ENCODE peak calls at places on chromosome 6, in nine cellular contexts. One of them, this sample, is unnamed.

GRCh38 chr6:10315034-10315433 is 99.8 kb downstream of the TFAP2A start:
- DNase-seq in foreskin keratinocyte: no peak
- DNase-seq in H9: peak
- DNase-seq in mammary epithelial cell: no peak
- DNase-seq in dorsolateral prefrontal cortex: no peak
- DNase-seq in substantia nigra: no peak
- DNase-seq in ovary: no peak
- DNase-seq in RWPE1: no peak
- DNase-seq in AG04450: no peak
- DNase-seq in this sample: no peak

GRCh38 chr6:88587158-88587537 is 376.3 kb downstream of the RNGTT start:
- DNase-seq in foreskin keratinocyte: no peak
- DNase-seq in AG04450: no peak
- DNase-seq in substantia nigra: no peak
- DNase-seq in dorsolateral prefrontal cortex: no peak
- DNase-seq in RWPE1: no peak
- DNase-seq in ovary: no peak
- DNase-seq in mammary epithelial cell: no peak
- DNase-seq in H9: no peak
- DNase-seq in this sample: no peak

GRCh38 chr6:154319231-154319858 is 37.3 kb downstream of the IPCEF1 start:
- DNase-seq in substantia nigra: no peak
- DNase-seq in dorsolateral prefrontal cortex: no peak
- DNase-seq in ovary: no peak
- DNase-seq in AG04450: peak
- DNase-seq in RWPE1: no peak
- DNase-seq in foreskin keratinocyte: no peak
- DNase-seq in mammary epithelial cell: no peak
- DNase-seq in H9: no peak
- DNase-seq in this sample: no peak

GRCh38 chr6:33722103-33722646 is 10.7 kb upstream of the UQCC2 start:
- DNase-seq in RWPE1: no peak
- DNase-seq in substantia nigra: no peak
- DNase-seq in dorsolateral prefrontal cortex: no peak
- DNase-seq in mammary epithelial cell: no peak
- DNase-seq in AG04450: no peak
- DNase-seq in ovary: no peak
- DNase-seq in H9: no peak
- DNase-seq in foreskin keratinocyte: no peak
- DNase-seq in this sample: no peak

GRCh38 chr6:81465859-81466258 is 286.6 kb downstream of the TENT5A start:
- DNase-seq in substantia nigra: no peak
- DNase-seq in RWPE1: no peak
- DNase-seq in dorsolateral prefrontal cortex: no peak
- DNase-seq in mammary epithelial cell: peak
- DNase-seq in ovary: no peak
- DNase-seq in foreskin keratinocyte: peak
- DNase-seq in H9: no peak
- DNase-seq in AG04450: no peak
- DNase-seq in this sample: no peak

GRCh38 chr6:100719883-100720682 is 161.0 kb downstream of the ASCC3 start:
- DNase-seq in substantia nigra: no peak
- DNase-seq in ovary: no peak
- DNase-seq in AG04450: no peak
- DNase-seq in H9: no peak
- DNase-seq in mammary epithelial cell: peak
- DNase-seq in RWPE1: peak
- DNase-seq in foreskin keratinocyte: peak
- DNase-seq in dorsolateral prefrontal cortex: no peak
- DNase-seq in this sample: no peak

GRCh38 chr6:4776967-4777925 is 1.0 kb downstream of the CDYL start:
- DNase-seq in substantia nigra: no peak
- DNase-seq in ovary: no peak
- DNase-seq in RWPE1: no peak
- DNase-seq in foreskin keratinocyte: peak
- DNase-seq in AG04450: no peak
- DNase-seq in H9: no peak
- DNase-seq in mammary epithelial cell: peak
- DNase-seq in dorsolateral prefrontal cortex: no peak
- DNase-seq in this sample: no peak

GRCh38 chr6:121442591-121442990 is 7.1 kb downstream of the GJA1 start:
- DNase-seq in ovary: no peak
- DNase-seq in mammary epithelial cell: no peak
- DNase-seq in H9: no peak
- DNase-seq in foreskin keratinocyte: no peak
- DNase-seq in RWPE1: no peak
- DNase-seq in dorsolateral prefrontal cortex: no peak
- DNase-seq in substantia nigra: no peak
- DNase-seq in AG04450: no peak
- DNase-seq in this sample: no peak

GRCh38 chr6:107812370-107812769 is 11.7 kb downstream of the SCML4 start:
- DNase-seq in dorsolateral prefrontal cortex: no peak
- DNase-seq in ovary: no peak
- DNase-seq in foreskin keratinocyte: no peak
- DNase-seq in substantia nigra: no peak
- DNase-seq in AG04450: no peak
- DNase-seq in mammary epithelial cell: no peak
- DNase-seq in RWPE1: no peak
- DNase-seq in H9: no peak
- DNase-seq in this sample: peak

GRCh38 chr6:75932067-75932466 is 140.4 kb downstream of the IMPG1 start:
- DNase-seq in AG04450: no peak
- DNase-seq in mammary epithelial cell: no peak
- DNase-seq in foreskin keratinocyte: no peak
- DNase-seq in H9: peak
- DNase-seq in RWPE1: peak
- DNase-seq in ovary: no peak
- DNase-seq in dorsolateral prefrontal cortex: no peak
- DNase-seq in substantia nigra: no peak
- DNase-seq in this sample: no peak

DNA sequence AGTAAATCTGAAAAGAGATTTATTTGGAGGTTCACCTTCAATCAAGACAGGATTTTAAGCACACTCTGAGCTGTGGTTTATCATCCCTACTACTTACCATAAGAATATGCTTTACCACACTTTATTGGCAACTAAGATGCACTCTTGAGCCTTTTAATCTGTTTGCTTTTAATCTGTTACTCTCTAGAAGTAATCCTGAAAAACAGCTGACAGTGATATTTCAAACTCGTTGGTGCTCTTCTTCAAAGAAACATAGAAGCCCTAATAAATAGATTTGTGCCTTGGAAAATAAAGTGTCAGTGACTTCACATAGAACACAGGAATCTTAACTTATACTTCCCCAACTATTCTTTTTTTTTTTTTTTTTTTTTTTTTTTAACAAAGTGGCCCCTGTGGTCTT is 102.9 kb downstream of the HIVEP1 start:
- DNase-seq in substantia nigra: no peak
- DNase-seq in dorsolateral prefrontal cortex: no peak
- DNase-seq in mammary epithelial cell: no peak
- DNase-seq in AG04450: no peak
- DNase-seq in ovary: no peak
- DNase-seq in foreskin keratinocyte: no peak
- DNase-seq in RWPE1: no peak
- DNase-seq in H9: no peak
- DNase-seq in this sample: no peak
- H3K27ac ChIP-seq in substantia nigra: no peak
- H3K27ac ChIP-seq in dorsolateral prefrontal cortex: no peak
- H3K27ac ChIP-seq in mammary epithelial cell: no peak
- H3K27ac ChIP-seq in AG04450: no peak
- H3K27ac ChIP-seq in ovary: no peak
- H3K27ac ChIP-seq in foreskin keratinocyte: no peak
- H3K27ac ChIP-seq in RWPE1: no peak
- H3K27ac ChIP-seq in H9: no peak
- H3K27ac ChIP-seq in this sample: no peak

DNA sequence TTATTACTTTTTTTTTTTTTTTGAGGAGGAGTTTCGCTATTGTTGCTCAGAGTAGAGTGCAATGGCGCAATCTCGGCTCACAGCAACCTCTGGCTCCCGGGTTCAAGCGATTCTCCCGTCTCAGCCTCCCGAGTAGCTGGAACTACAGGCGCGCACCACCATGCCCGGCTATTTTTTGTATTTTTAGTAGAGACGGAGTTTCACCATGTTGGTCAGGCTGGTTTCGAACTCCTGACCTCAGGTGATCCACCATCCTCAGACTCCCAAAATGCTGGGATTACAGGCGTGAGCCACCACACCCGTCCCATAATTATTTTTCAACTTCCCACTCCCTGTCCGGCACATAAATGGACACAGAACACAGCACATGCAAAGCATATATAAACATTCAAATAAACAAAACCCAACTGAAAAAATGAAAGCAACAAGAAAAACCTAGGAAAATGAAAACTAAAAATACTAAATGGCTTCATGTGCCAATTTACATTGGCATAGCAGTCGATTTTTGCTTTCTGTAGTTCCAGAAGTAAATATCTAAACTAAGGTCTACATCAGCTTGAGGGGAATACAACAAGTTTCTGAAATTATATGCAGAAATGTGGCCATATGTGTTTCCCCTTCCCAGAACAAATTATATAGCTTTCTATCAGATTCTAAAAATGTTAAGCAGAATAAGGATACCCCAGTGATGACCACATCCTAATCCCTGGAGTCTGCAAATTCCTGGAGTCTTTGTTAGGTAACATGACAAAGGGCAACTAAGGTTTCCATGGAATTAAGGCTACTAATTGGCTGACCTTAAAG is 113.9 kb downstream of the HFE start:
- DNase-seq in AG04450: no peak
- DNase-seq in dorsolateral prefrontal cortex: no peak
- DNase-seq in foreskin keratinocyte: no peak
- DNase-seq in H9: no peak
- DNase-seq in RWPE1: no peak
- DNase-seq in mammary epithelial cell: no peak
- DNase-seq in substantia nigra: no peak
- DNase-seq in ovary: no peak
- DNase-seq in this sample: no peak
- H3K27ac ChIP-seq in AG04450: no peak
- H3K27ac ChIP-seq in dorsolateral prefrontal cortex: no peak
- H3K27ac ChIP-seq in foreskin keratinocyte: no peak
- H3K27ac ChIP-seq in H9: no peak
- H3K27ac ChIP-seq in RWPE1: peak
- H3K27ac ChIP-seq in mammary epithelial cell: no peak
- H3K27ac ChIP-seq in substantia nigra: no peak
- H3K27ac ChIP-seq in ovary: no peak
- H3K27ac ChIP-seq in this sample: no peak

GRCh38 chr6:29631209-29631810 is 1.7 kb downstream of the GABBR1 start:
- DNase-seq in AG04450: no peak
- DNase-seq in substantia nigra: no peak
- DNase-seq in mammary epithelial cell: no peak
- DNase-seq in foreskin keratinocyte: no peak
- DNase-seq in RWPE1: no peak
- DNase-seq in H9: peak
- DNase-seq in ovary: peak
- DNase-seq in dorsolateral prefrontal cortex: no peak
- DNase-seq in this sample: no peak

GRCh38 chr6:29626948-29627761 is 5.8 kb downstream of the GABBR1 start:
- DNase-seq in H9: no peak
- DNase-seq in RWPE1: no peak
- DNase-seq in ovary: no peak
- DNase-seq in foreskin keratinocyte: no peak
- DNase-seq in mammary epithelial cell: no peak
- DNase-seq in substantia nigra: no peak
- DNase-seq in AG04450: no peak
- DNase-seq in dorsolateral prefrontal cortex: no peak
- DNase-seq in this sample: no peak

GRCh38 chr6:29627762-29628418 is 5.1 kb downstream of the GABBR1 start:
- DNase-seq in H9: peak
- DNase-seq in AG04450: peak
- DNase-seq in dorsolateral prefrontal cortex: peak
- DNase-seq in RWPE1: peak
- DNase-seq in mammary epithelial cell: no peak
- DNase-seq in substantia nigra: peak
- DNase-seq in ovary: peak
- DNase-seq in foreskin keratinocyte: no peak
- DNase-seq in this sample: peak

GRCh38 chr6:29629571-29629970 is 3.4 kb downstream of the GABBR1 start:
- DNase-seq in substantia nigra: no peak
- DNase-seq in dorsolateral prefrontal cortex: no peak
- DNase-seq in mammary epithelial cell: no peak
- DNase-seq in ovary: no peak
- DNase-seq in AG04450: no peak
- DNase-seq in H9: no peak
- DNase-seq in foreskin keratinocyte: no peak
- DNase-seq in RWPE1: no peak
- DNase-seq in this sample: no peak

DNA sequence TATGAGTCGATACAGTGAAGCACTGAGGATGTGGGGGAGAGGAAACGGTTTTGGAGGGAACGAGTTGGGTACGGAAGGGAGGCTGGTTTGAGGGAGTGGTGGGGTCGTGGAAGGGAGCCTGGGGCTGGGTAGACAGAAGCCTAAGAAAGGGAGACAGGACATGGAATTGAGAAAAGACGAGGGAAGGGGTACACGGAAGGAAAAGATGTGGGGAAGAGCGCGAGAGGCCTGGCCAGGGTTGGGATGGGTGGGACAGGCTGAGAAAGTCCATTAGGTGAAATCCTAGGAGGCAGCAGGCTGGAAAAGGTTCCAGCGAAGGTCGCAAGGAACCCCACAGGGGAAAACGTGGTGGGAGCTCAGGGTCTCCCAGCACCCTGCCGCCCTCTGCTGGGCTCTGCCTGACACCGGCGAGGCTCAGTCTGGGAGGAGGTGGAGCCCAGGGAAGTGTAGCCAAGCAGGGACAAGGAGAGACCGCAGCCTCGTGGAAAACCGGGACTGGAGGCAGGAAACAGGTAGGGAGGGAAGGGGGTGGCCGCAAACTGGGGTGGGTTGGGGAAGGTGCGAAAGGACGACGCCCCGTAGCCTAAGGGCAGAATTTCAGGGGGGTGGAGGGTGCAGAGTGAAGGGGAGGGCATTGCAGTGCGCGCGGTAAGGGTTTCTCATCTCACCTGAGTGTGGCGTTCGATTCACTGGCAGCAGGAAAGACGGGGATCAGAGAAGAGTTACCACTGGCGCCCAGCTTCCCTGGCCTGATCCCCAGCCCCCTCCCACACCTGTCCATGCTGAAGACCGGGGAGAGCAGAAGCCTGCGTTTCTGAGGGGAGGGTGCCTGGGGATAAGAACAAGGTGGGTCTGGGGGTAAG is 4.3 kb downstream of the GABBR1 start:
- DNase-seq in substantia nigra: peak
- DNase-seq in dorsolateral prefrontal cortex: peak
- DNase-seq in RWPE1: peak
- DNase-seq in AG04450: peak
- DNase-seq in foreskin keratinocyte: peak
- DNase-seq in mammary epithelial cell: peak
- DNase-seq in H9: peak
- DNase-seq in ovary: peak
- DNase-seq in this sample: no peak
- H3K27ac ChIP-seq in substantia nigra: peak
- H3K27ac ChIP-seq in dorsolateral prefrontal cortex: peak
- H3K27ac ChIP-seq in RWPE1: peak
- H3K27ac ChIP-seq in AG04450: peak
- H3K27ac ChIP-seq in foreskin keratinocyte: no peak
- H3K27ac ChIP-seq in mammary epithelial cell: no peak
- H3K27ac ChIP-seq in H9: peak
- H3K27ac ChIP-seq in ovary: peak
- H3K27ac ChIP-seq in this sample: peak

DNA sequence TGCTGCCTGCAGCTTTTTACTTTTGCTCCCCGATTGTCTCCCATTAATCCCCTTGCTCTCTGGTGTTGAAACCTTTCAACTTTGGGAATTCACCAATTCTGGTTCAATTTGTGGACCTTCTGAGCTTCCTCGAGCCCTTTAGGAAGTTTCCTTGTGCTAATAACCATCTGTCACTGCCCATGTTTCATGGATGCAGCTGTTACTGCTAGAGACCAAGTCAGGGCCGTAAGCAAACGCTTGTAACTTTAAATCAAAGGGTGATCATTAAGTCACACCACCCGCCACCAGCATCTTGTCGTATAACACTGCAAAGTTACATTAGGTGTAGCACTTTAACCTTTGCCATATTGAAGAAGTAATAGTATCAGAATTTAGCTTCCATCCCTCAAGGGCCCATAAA is 268.3 kb upstream of the SASH1 start:
- DNase-seq in dorsolateral prefrontal cortex: no peak
- DNase-seq in mammary epithelial cell: no peak
- DNase-seq in substantia nigra: no peak
- DNase-seq in AG04450: no peak
- DNase-seq in foreskin keratinocyte: no peak
- DNase-seq in RWPE1: no peak
- DNase-seq in ovary: no peak
- DNase-seq in H9: no peak
- DNase-seq in this sample: no peak
- H3K27ac ChIP-seq in dorsolateral prefrontal cortex: no peak
- H3K27ac ChIP-seq in mammary epithelial cell: no peak
- H3K27ac ChIP-seq in substantia nigra: no peak
- H3K27ac ChIP-seq in AG04450: no peak
- H3K27ac ChIP-seq in foreskin keratinocyte: no peak
- H3K27ac ChIP-seq in RWPE1: no peak
- H3K27ac ChIP-seq in ovary: no peak
- H3K27ac ChIP-seq in H9: no peak
- H3K27ac ChIP-seq in this sample: no peak

This sample was measured in coronary artery.